ENCODE peak calls at places on chromosomes 11 and 22, in seven cellular contexts. T is neuronal stem cell; N is CD8-positive, alpha-beta memory T cell; D is tibial nerve; R is CD4-positive, CD25-positive, alpha-beta regulatory T cell; Y is CD8-positive, alpha-beta T cell; E is endodermal cell. X is an unnamed sample.
A peak's percentile ranks its signal among the peaks of the same experiment; 100 is the strongest.

GRCh38 chr11:33371049-33371448 is 113.9 kb downstream of the HIPK3 start:
- DNase-seq in R (no peak), N (no peak), D (no peak), T (no peak), Y (no peak), E (no peak), X (no peak)

GRCh38 chr11:111441443-111441842 is 62.4 kb upstream of the POU2AF1 start:
- DNase-seq in R (no peak), Y (no peak), T (no peak), D (no peak), N (no peak), E (no peak), X (no peak)

GRCh38 chr11:66109294-66109693 is 39.2 kb downstream of the PACS1 start:
- DNase-seq in E (no peak), R (no peak), D (no peak), N (no peak), Y (no peak), T (no peak), X (no peak)

GRCh38 chr11:59802639-59803176 is 7.9 kb downstream of the MRPL16 start:
- DNase-seq in T (peak; percentile 4), N (peak; percentile 11), D (no peak), E (no peak), R (peak; percentile 65), Y (peak; percentile 26), X (peak; percentile 7)

GRCh38 chr22:25774575-25775026 is 32.6 kb downstream of the MYO18B start:
- DNase-seq in T (peak; percentile 44), Y (no peak), D (no peak), N (no peak), R (no peak), E (peak; percentile 90), X (no peak)

GRCh38 chr11:19225599-19225998 is 15.1 kb downstream of the E2F8 start:
- DNase-seq in D (no peak), Y (no peak), R (no peak), N (no peak), E (no peak), T (no peak), X (no peak)

GRCh38 chr11:559712-560304 is 730 bp downstream of the LMNTD2 start:
- DNase-seq in E (peak; percentile 78), T (no peak), R (peak; percentile 27), Y (no peak), N (no peak), D (no peak), X (no peak)

GRCh38 chr11:8596504-8597046 is 2.5 kb upstream of the STK33 start:
- DNase-seq in D (no peak), E (peak; percentile 59), Y (no peak), R (no peak), T (no peak), N (no peak), X (no peak)

GRCh38 chr22:20271114-20271994 is 3.2 kb upstream of the RTN4R start:
- DNase-seq in D (no peak), Y (no peak), R (no peak), T (no peak), N (no peak), E (no peak), X (no peak)

GRCh38 chr11:76824083-76824939 is 36.4 kb upstream of the ACER3 start:
- DNase-seq in Y (no peak), D (no peak), T (no peak), N (no peak), R (no peak), E (peak; percentile 34), X (no peak)

GRCh38 chr11:20011294-20011951 is 148.9 kb downstream of the DBX1 start:
- DNase-seq in E (no peak), Y (no peak), N (no peak), R (no peak), D (no peak), T (no peak), X (no peak)

GRCh38 chr11:120605469-120605868 is 93.9 kb downstream of the GRIK4 start:
- DNase-seq in R (no peak), N (no peak), T (no peak), Y (no peak), E (no peak), D (no peak), X (no peak)

GRCh38 chr11:60776167-60776566 is 9.0 kb upstream of the MS4A10 start:
- DNase-seq in Y (no peak), E (no peak), T (no peak), D (no peak), R (no peak), N (no peak), X (no peak)

GRCh38 chr11:43377380-43377779 is 18.7 kb downstream of the TTC17 start:
- DNase-seq in E (no peak), N (no peak), T (no peak), R (no peak), D (no peak), Y (no peak), X (no peak)

GRCh38 chr11:61338783-61339489 is 5.9 kb downstream of the TKFC start:
- DNase-seq in Y (no peak), N (no peak), D (no peak), E (no peak), R (no peak), T (no peak), X (no peak)

GRCh38 chr11:109795234-109795633 is 298.0 kb upstream of the ZC3H12C start:
- DNase-seq in Y (no peak), T (no peak), N (no peak), D (no peak), R (no peak), E (no peak), X (no peak)

GRCh38 chr22:45120931-45121330 is 42.8 kb upstream of the NUP50 start:
- DNase-seq in Y (no peak), T (no peak), R (no peak), D (no peak), E (no peak), N (no peak), X (no peak)

GRCh38 chr22:43449205-43449830 is 37.5 kb downstream of the MPPED1 start:
- DNase-seq in N (no peak), T (no peak), R (no peak), D (no peak), Y (no peak), E (peak; percentile 91), X (no peak)

GRCh38 chr11:8709002-8709672 is 26.5 kb downstream of the RPL27A start:
- DNase-seq in D (peak; percentile 85), N (no peak), R (no peak), Y (no peak), E (no peak), T (no peak), X (no peak)

GRCh38 chr22:22099833-22100812 is 117.5 kb upstream of the TOP3B start:
- DNase-seq in Y (no peak), T (no peak), N (no peak), D (no peak), R (no peak), E (peak; percentile 71), X (no peak)

GRCh38 chr22:37604875-37605274 is 3.8 kb upstream of the GGA1 start:
- DNase-seq in Y (peak; percentile 51), D (no peak), T (no peak), N (peak; percentile 32), E (no peak), R (peak; percentile 73), X (peak; percentile 50)

GRCh38 chr11:26947379-26947844 is 46.5 kb upstream of the FIBIN start:
- DNase-seq in D (peak; percentile 29), R (no peak), Y (no peak), E (no peak), T (no peak), N (no peak), X (no peak)

GRCh38 chr11:468493-468892 is 18.4 kb downstream of the PTDSS2 start:
- DNase-seq in Y (no peak), D (no peak), E (no peak), R (no peak), T (no peak), N (no peak), X (no peak)

GRCh38 chr11:57792060-57792541 is 30.5 kb downstream of the CTNND1 start:
- DNase-seq in N (peak; percentile 74), R (peak; percentile 84), E (no peak), D (peak; percentile 61), Y (peak; percentile 78), T (no peak), X (peak; percentile 83)

DNA sequence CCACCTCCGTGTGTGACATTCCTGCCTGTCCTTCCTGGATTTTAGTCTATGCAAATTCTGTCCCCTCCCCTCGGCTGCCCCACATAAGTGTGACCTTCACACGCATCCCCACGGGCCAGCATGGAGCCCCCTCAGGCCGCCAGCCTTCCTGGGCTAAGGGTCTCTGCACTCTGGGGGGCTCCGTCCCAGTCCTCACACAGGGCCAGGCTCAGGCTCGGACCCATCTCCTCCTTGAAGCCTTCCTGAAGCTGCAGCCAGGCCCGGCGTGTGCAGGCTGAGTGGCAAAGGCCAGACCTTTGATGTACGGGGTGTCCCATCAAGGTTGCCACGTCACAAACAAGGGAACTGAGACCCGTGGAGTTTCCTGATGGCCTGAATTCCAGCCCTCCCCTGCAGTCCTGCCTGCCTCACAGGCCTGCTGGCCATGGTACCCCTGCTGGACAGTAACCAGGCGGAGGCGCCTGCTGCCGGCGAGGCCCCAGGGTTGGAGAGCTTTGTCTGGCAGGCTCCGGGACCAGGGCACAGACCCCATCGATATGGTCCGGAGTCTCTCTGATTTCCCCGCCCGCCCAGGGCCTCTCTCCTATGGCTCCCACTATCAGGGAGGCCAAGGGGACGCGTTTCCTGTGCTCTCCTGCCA is 791.7 kb downstream of the BRD1 start:
- DNase-seq in Y (no peak), T (no peak), N (no peak), E (no peak), R (no peak), D (no peak), X (no peak)
- H3K4me3 ChIP-seq in Y (no peak overlapping the region), T (no peak overlapping the region), N (no peak overlapping the region), E (no peak overlapping the region), R (no peak overlapping the region), D (no peak overlapping the region), X (no peak overlapping the region)

DNA sequence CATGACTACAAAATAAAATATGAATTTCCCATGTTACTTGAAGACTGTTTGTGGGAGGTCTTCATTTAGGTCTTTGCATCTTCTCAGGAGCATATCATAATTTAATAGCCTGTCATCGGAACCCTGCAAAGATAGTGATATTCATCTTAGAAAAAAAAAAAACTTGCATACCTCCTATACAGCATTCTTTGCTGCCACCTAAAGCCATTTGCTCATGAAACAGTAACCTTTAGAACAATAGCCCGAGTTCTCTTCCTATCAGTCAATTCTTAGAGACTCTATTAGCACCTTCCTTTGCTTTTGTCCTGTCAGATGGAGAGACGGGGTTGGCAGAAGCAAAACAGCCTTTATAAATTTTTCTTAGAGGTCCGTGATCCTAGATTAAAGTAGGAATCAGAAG is 75.2 kb downstream of the ARFGAP2 start:
- DNase-seq in R (no peak), Y (no peak), T (no peak), D (no peak), E (no peak), N (no peak), X (no peak)
- H3K4me1 ChIP-seq in R (no peaks in the 10 kb centered on the region), Y (no peaks in the 10 kb centered on the region), T (peaks cover 15% of the 10 kb centered on the region), D (peaks cover 9% of the 10 kb centered on the region), E (peaks cover 17% of the 10 kb centered on the region), N (no peaks in the 10 kb centered on the region), X (no peaks in the 10 kb centered on the region)

GRCh38 chr11:117796456-117797428 is at the start of gene DSCAML1:
- DNase-seq in R (peak; percentile 35), E (peak; percentile 84), T (no peak), N (peak; percentile 28), Y (no peak), D (no peak), X (no peak)
- H3K4me3 ChIP-seq in R (no peak within 1 kb of the TSS), E (peak within 1 kb of the TSS; percentile 74), T (no peak within 1 kb of the TSS), N (peak within 1 kb of the TSS; percentile 12), Y (peak within 1 kb of the TSS; percentile 39), D (no peak within 1 kb of the TSS), X (peak within 1 kb of the TSS; percentile 39)

GRCh38 chr11:80990885-80991284 is 1550.1 kb upstream of the TENM4 start:
- DNase-seq in R (no peak), Y (no peak), N (no peak), D (no peak), E (no peak), T (no peak), X (no peak)
- H3K4me1 ChIP-seq in R (no peaks in the 10 kb centered on the region), Y (no peaks in the 10 kb centered on the region), N (no peaks in the 10 kb centered on the region), D (no peaks in the 10 kb centered on the region), E (peaks cover 4% of the 10 kb centered on the region), T (peaks cover 1% of the 10 kb centered on the region), X (no peaks in the 10 kb centered on the region)

GRCh38 chr11:86949995-86950993 is 4.9 kb downstream of the FZD4 start:
- DNase-seq in D (no peak), E (no peak), N (no peak), R (no peak), T (no peak), Y (no peak), X (no peak)
- H3K4me3 ChIP-seq in D (no peak overlapping the region), E (peak overlapping the region; percentile 94), N (no peak overlapping the region), R (no peak overlapping the region), T (no peak overlapping the region), Y (no peak overlapping the region), X (no peak overlapping the region)

X was measured in effector memory CD4-positive, alpha-beta T cell.